ENCODE peak calls at places on chromosomes 1 and 21, in ten cellular contexts. Y, A, F, I, T, H, D, Z, N and B are unnamed samples.
A peak's percentile ranks its signal among the peaks of the same experiment; 100 is the strongest.

GRCh38 chr1:229094476-229095311 is 176.2 kb upstream of the RAB4A start:
- DNase-seq in T (no peak), D (no peak), Z (no peak), H (no peak), A (no peak), Y (peak; percentile 58), N (no peak), F (no peak), I (no peak), B (peak; percentile 24)

GRCh38 chr21:42777757-42778344 is 101.5 kb downstream of the WDR4 start:
- DNase-seq in F (no peak), Y (no peak), N (no peak), I (no peak), D (no peak), A (no peak), Z (no peak), T (no peak), H (no peak), B (no peak)

GRCh38 chr1:58460469-58460868 is 86.1 kb downstream of the OMA1 start:
- DNase-seq in I (peak; percentile 52), F (no peak), Y (no peak), A (no peak), D (peak; percentile 20), Z (no peak), H (no peak), T (no peak), N (no peak), B (no peak)

GRCh38 chr1:155322571-155322952 is 1.9 kb downstream of the RUSC1 start:
- DNase-seq in H (peak; percentile 73), T (no peak), F (no peak), N (no peak), D (peak; percentile 57), I (peak; percentile 32), A (no peak), Y (peak; percentile 81), Z (no peak), B (no peak)

GRCh38 chr1:225484657-225485606 is 57.1 kb upstream of the LBR start:
- DNase-seq in F (no peak), H (peak; percentile 43), Z (no peak), N (no peak), I (no peak), D (no peak), A (no peak), Y (peak; percentile 57), T (no peak), B (no peak)

GRCh38 chr1:178496410-178497135 is at the start of gene CLEC20A:
- DNase-seq in Z (no peak), I (no peak), A (no peak), N (no peak), T (no peak), F (no peak), Y (no peak), D (no peak), H (peak; percentile 38), B (no peak)

GRCh38 chr1:101483982-101484381 is 247.2 kb downstream of the S1PR1 start:
- DNase-seq in N (no peak), A (no peak), Y (no peak), D (no peak), T (no peak), I (no peak), F (no peak), Z (no peak), H (no peak), B (no peak)

GRCh38 chr1:216173315-216173714 is 249.9 kb downstream of the USH2A start:
- DNase-seq in H (no peak), N (no peak), D (no peak), F (no peak), T (no peak), A (no peak), I (no peak), Z (no peak), Y (no peak), B (no peak)

GRCh38 chr1:209527372-209527771 is 56.1 kb upstream of the CAMK1G start:
- DNase-seq in D (no peak), H (no peak), Z (no peak), N (no peak), T (no peak), A (no peak), I (no peak), F (no peak), Y (no peak), B (no peak)

GRCh38 chr1:193525917-193526710 is 339.7 kb upstream of the B3GALT2 start:
- DNase-seq in H (no peak), N (no peak), F (no peak), I (no peak), D (no peak), Z (no peak), A (no peak), T (no peak), Y (no peak), B (no peak)

GRCh38 chr1:5286244-5286643 is 631.8 kb downstream of the AJAP1 start:
- DNase-seq in Y (no peak), A (no peak), Z (no peak), T (no peak), I (peak; percentile 1), D (no peak), F (no peak), H (peak; percentile 50), N (no peak), B (no peak)

GRCh38 chr21:41398831-41399230 is 27.2 kb upstream of the MX1 start:
- DNase-seq in D (no peak), F (no peak), A (no peak), Z (no peak), T (no peak), H (no peak), I (no peak), N (no peak), Y (no peak), B (no peak)
- TF ChIP-seq POLR2AphosphoS5 in D (no peak), F (no peak), A (no peak), Z (no peak), T (no peak), H (no peak), I (no peak), N (no peak), Y (no peak), B (no peak)

GRCh38 chr1:91828583-91829281 is 57.2 kb downstream of the TGFBR3 start:
- DNase-seq in D (no peak), T (no peak), I (no peak), N (no peak), F (no peak), A (no peak), Y (no peak), H (no peak), Z (no peak), B (no peak)

GRCh38 chr1:91829293-91830153 is 56.4 kb downstream of the TGFBR3 start:
- DNase-seq in T (no peak), D (no peak), H (no peak), I (no peak), Z (no peak), A (no peak), N (no peak), Y (no peak), F (no peak), B (no peak)

GRCh38 chr1:91830242-91831131 is 55.5 kb downstream of the TGFBR3 start:
- DNase-seq in Y (peak; percentile 85), I (no peak), T (no peak), H (no peak), A (no peak), F (no peak), D (peak; percentile 95), Z (peak; percentile 67), N (no peak), B (no peak)

GRCh38 chr1:91828007-91828321 is 58.0 kb downstream of the TGFBR3 start:
- DNase-seq in H (no peak), N (no peak), Z (no peak), Y (no peak), I (no peak), T (no peak), A (no peak), F (no peak), D (no peak), B (no peak)

DNA sequence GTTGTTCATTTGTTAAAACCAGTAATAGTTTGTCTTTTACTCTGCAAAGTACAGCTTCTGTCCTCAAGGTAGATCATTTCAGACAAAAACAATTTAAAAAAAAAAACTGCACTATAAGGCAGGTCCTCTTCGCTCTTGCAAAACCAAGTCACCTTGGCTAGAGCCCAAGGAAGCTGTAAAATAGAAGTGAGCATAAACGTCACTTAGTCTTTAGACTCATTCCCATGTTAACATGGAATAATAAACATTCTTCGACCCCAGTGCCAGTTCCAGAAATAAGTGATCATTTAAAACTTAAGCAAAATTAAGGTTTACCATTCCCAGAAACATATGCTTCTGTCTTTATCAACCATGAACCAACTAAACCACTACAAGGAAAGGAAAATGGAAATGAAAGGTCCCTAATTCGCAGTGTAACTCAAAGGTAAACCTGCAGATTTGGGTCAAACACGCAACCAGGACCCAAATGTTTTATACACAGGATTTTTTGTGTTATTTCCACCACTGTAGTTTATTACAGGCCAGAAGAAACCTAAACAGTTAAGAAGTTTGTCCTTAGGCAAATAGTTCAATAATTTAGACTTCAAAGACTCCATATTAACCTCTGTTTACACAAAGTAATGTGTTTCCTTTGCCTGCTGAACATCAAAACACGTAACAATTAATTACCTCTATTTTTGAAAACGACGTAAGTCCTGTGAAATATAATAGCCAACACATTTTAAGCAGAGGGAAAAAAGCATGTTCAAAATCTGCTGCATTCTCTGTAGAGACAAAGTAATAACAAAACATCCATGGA is 54.6 kb downstream of the TGFBR3 start:
- DNase-seq in Z (peak; percentile 30), A (no peak), N (no peak), I (no peak), T (no peak), D (no peak), F (no peak), Y (peak; percentile 75), H (no peak), B (no peak)
- TF ChIP-seq POLR2AphosphoS5 in Z (peak; percentile 40), A (no peak), N (no peak), I (no peak), T (no peak), D (no peak), F (no peak), Y (peak; percentile 64), H (no peak), B (no peak)

GRCh38 chr1:156815307-156815826 is 1.3 kb downstream of the SH2D2A start:
- DNase-seq in A (no peak), Y (peak; percentile 92), T (no peak), Z (peak; percentile 31), D (peak; percentile 34), N (no peak), I (no peak), H (no peak), F (no peak), B (no peak)
- TF ChIP-seq POLR2AphosphoS5 in A (no peak), Y (peak; percentile 65), T (no peak), Z (no peak), D (no peak), N (no peak), I (no peak), H (no peak), F (no peak), B (no peak)

DNA sequence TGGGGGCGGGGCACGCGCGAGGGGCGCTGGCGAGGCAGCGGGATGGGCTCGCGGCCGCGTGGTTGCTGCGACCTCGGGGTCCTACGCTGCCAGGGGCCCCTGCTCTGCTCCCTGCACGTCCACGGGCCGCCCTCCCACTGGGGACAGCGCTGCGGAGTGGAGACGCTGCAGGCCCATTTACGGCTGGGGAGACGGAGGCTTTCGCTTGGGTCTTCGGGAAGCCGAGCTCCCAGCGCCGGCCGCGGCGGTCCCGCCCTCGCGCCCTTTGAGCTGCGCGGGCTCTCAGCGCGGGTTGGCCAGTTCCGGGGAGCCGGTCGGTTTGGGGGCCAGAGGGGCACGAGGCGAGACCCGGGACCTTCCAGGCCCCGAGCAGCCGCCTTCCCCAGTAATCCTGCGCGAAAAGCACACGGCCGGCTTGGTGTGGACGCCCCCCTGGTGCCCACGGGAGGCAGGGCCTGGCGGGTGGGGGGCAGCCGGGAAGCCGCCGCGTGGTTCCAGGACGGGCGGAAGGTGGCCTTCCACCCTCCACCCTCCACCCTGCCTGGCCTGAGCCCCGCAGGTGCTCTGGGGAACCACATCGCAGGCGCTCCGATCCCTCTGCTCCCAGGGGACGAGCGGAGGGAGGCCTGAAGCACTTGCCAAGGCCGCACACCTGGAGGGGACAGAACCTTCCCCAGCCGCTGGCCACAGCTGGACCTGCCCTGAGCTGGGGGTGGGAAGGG is 570 bp upstream of the PEX10 start:
- DNase-seq in D (no peak), F (peak; percentile 57), Z (peak; percentile 26), H (no peak), I (no peak), A (no peak), Y (no peak), T (peak; percentile 73), N (no peak), B (no peak)
- TF ChIP-seq POLR2AphosphoS5 in D (peak; percentile 70), F (peak; percentile 46), Z (peak; percentile 68), H (peak; percentile 48), I (peak; percentile 81), A (peak; percentile 32), Y (peak; percentile 67), T (no peak), N (peak; percentile 86), B (peak; percentile 85)